ENCODE peak calls at places on chromosomes 1 and 21, in ten cellular contexts. One of them, this sample, is unnamed.

GRCh38 chr1:4176841-4177240 is 276.8 kb upstream of the C1orf174 start:
- DNase-seq in progenitor cell of endocrine pancreas: no peak
- DNase-seq in cerebellar cortex: no peak
- DNase-seq in activated T-cell treated with anti-CD3 and anti-CD28 coated beads, Interleukin-2, amount 50 U/mL, for 72 hours: no peak
- DNase-seq in activated T-helper 1 cell treated with Interleukin-2 at 50 U/mL for 16 hours: no peak
- DNase-seq in NCI-H69: no peak
- DNase-seq in T-helper 2 cell: no peak
- DNase-seq in type B pancreatic cell: peak; percentile 44
- DNase-seq in tibial artery: no peak
- DNase-seq in K562: no peak
- DNase-seq in this sample: no peak

GRCh38 chr1:3890389-3891328 is 9.4 kb downstream of the C1orf174 start:
- DNase-seq in K562: no peak
- DNase-seq in cerebellar cortex: no peak
- DNase-seq in T-helper 2 cell: no peak
- DNase-seq in activated T-helper 1 cell treated with Interleukin-2 at 50 U/mL for 16 hours: no peak
- DNase-seq in activated T-cell treated with anti-CD3 and anti-CD28 coated beads, Interleukin-2, amount 50 U/mL, for 72 hours: no peak
- DNase-seq in NCI-H69: no peak
- DNase-seq in progenitor cell of endocrine pancreas: no peak
- DNase-seq in tibial artery: no peak
- DNase-seq in type B pancreatic cell: no peak
- DNase-seq in this sample: no peak

GRCh38 chr1:111679541-111679940 is 59.7 kb downstream of the INKA2 start:
- DNase-seq in activated T-cell treated with anti-CD3 and anti-CD28 coated beads, Interleukin-2, amount 50 U/mL, for 72 hours: no peak
- DNase-seq in type B pancreatic cell: no peak
- DNase-seq in activated T-helper 1 cell treated with Interleukin-2 at 50 U/mL for 16 hours: no peak
- DNase-seq in progenitor cell of endocrine pancreas: no peak
- DNase-seq in T-helper 2 cell: no peak
- DNase-seq in cerebellar cortex: no peak
- DNase-seq in K562: no peak
- DNase-seq in tibial artery: no peak
- DNase-seq in NCI-H69: no peak
- DNase-seq in this sample: no peak

GRCh38 chr1:73801912-73802429 is 396.0 kb downstream of the LRRIQ3 start:
- DNase-seq in K562: no peak
- DNase-seq in type B pancreatic cell: no peak
- DNase-seq in activated T-cell treated with anti-CD3 and anti-CD28 coated beads, Interleukin-2, amount 50 U/mL, for 72 hours: no peak
- DNase-seq in progenitor cell of endocrine pancreas: no peak
- DNase-seq in NCI-H69: no peak
- DNase-seq in cerebellar cortex: no peak
- DNase-seq in T-helper 2 cell: no peak
- DNase-seq in activated T-helper 1 cell treated with Interleukin-2 at 50 U/mL for 16 hours: no peak
- DNase-seq in tibial artery: no peak
- DNase-seq in this sample: no peak

GRCh38 chr1:244084763-244085162 is 33.7 kb downstream of the ZBTB18 start:
- DNase-seq in progenitor cell of endocrine pancreas: no peak
- DNase-seq in K562: no peak
- DNase-seq in activated T-helper 1 cell treated with Interleukin-2 at 50 U/mL for 16 hours: no peak
- DNase-seq in NCI-H69: no peak
- DNase-seq in type B pancreatic cell: no peak
- DNase-seq in tibial artery: no peak
- DNase-seq in cerebellar cortex: no peak
- DNase-seq in activated T-cell treated with anti-CD3 and anti-CD28 coated beads, Interleukin-2, amount 50 U/mL, for 72 hours: no peak
- DNase-seq in T-helper 2 cell: no peak
- DNase-seq in this sample: no peak

GRCh38 chr1:167666416-167666815 is 36.4 kb downstream of the RCSD1 start:
- DNase-seq in K562: no peak
- DNase-seq in NCI-H69: no peak
- DNase-seq in progenitor cell of endocrine pancreas: no peak
- DNase-seq in type B pancreatic cell: no peak
- DNase-seq in activated T-helper 1 cell treated with Interleukin-2 at 50 U/mL for 16 hours: no peak
- DNase-seq in tibial artery: no peak
- DNase-seq in activated T-cell treated with anti-CD3 and anti-CD28 coated beads, Interleukin-2, amount 50 U/mL, for 72 hours: no peak
- DNase-seq in cerebellar cortex: no peak
- DNase-seq in T-helper 2 cell: no peak
- DNase-seq in this sample: no peak

GRCh38 chr1:155077346-155077745 is 1.3 kb upstream of the EFNA3 start:
- DNase-seq in cerebellar cortex: no peak
- DNase-seq in activated T-cell treated with anti-CD3 and anti-CD28 coated beads, Interleukin-2, amount 50 U/mL, for 72 hours: no peak
- DNase-seq in T-helper 2 cell: no peak
- DNase-seq in K562: peak; percentile 60
- DNase-seq in NCI-H69: no peak
- DNase-seq in tibial artery: no peak
- DNase-seq in progenitor cell of endocrine pancreas: no peak
- DNase-seq in type B pancreatic cell: no peak
- DNase-seq in activated T-helper 1 cell treated with Interleukin-2 at 50 U/mL for 16 hours: no peak
- DNase-seq in this sample: no peak

GRCh38 chr1:30888391-30888790 is 20.2 kb downstream of the SDC3 start:
- DNase-seq in activated T-cell treated with anti-CD3 and anti-CD28 coated beads, Interleukin-2, amount 50 U/mL, for 72 hours: no peak
- DNase-seq in cerebellar cortex: no peak
- DNase-seq in type B pancreatic cell: no peak
- DNase-seq in NCI-H69: no peak
- DNase-seq in progenitor cell of endocrine pancreas: no peak
- DNase-seq in tibial artery: peak; percentile 64
- DNase-seq in K562: no peak
- DNase-seq in activated T-helper 1 cell treated with Interleukin-2 at 50 U/mL for 16 hours: no peak
- DNase-seq in T-helper 2 cell: no peak
- DNase-seq in this sample: no peak

GRCh38 chr1:212610575-212610967 is 2.0 kb downstream of the ATF3 start:
- DNase-seq in K562: no peak
- DNase-seq in NCI-H69: no peak
- DNase-seq in tibial artery: no peak
- DNase-seq in type B pancreatic cell: no peak
- DNase-seq in activated T-helper 1 cell treated with Interleukin-2 at 50 U/mL for 16 hours: no peak
- DNase-seq in cerebellar cortex: no peak
- DNase-seq in activated T-cell treated with anti-CD3 and anti-CD28 coated beads, Interleukin-2, amount 50 U/mL, for 72 hours: no peak
- DNase-seq in T-helper 2 cell: no peak
- DNase-seq in progenitor cell of endocrine pancreas: no peak
- DNase-seq in this sample: no peak

GRCh38 chr1:36300526-36300925 is 5.6 kb upstream of the SH3D21 start:
- DNase-seq in progenitor cell of endocrine pancreas: no peak
- DNase-seq in tibial artery: no peak
- DNase-seq in T-helper 2 cell: no peak
- DNase-seq in cerebellar cortex: no peak
- DNase-seq in activated T-helper 1 cell treated with Interleukin-2 at 50 U/mL for 16 hours: no peak
- DNase-seq in type B pancreatic cell: no peak
- DNase-seq in activated T-cell treated with anti-CD3 and anti-CD28 coated beads, Interleukin-2, amount 50 U/mL, for 72 hours: peak; percentile 25
- DNase-seq in K562: no peak
- DNase-seq in NCI-H69: no peak
- DNase-seq in this sample: no peak

GRCh38 chr1:214248294-214249082 is 32.5 kb upstream of the SMYD2 start:
- DNase-seq in K562: no peak
- DNase-seq in activated T-helper 1 cell treated with Interleukin-2 at 50 U/mL for 16 hours: no peak
- DNase-seq in type B pancreatic cell: no peak
- DNase-seq in tibial artery: no peak
- DNase-seq in progenitor cell of endocrine pancreas: no peak
- DNase-seq in activated T-cell treated with anti-CD3 and anti-CD28 coated beads, Interleukin-2, amount 50 U/mL, for 72 hours: no peak
- DNase-seq in cerebellar cortex: no peak
- DNase-seq in NCI-H69: no peak
- DNase-seq in T-helper 2 cell: no peak
- DNase-seq in this sample: no peak

GRCh38 chr1:12031039-12031980 is 12.0 kb downstream of the MIIP start:
- DNase-seq in tibial artery: no peak
- DNase-seq in progenitor cell of endocrine pancreas: no peak
- DNase-seq in K562: peak; percentile 70
- DNase-seq in activated T-helper 1 cell treated with Interleukin-2 at 50 U/mL for 16 hours: no peak
- DNase-seq in T-helper 2 cell: no peak
- DNase-seq in activated T-cell treated with anti-CD3 and anti-CD28 coated beads, Interleukin-2, amount 50 U/mL, for 72 hours: peak; percentile 65
- DNase-seq in type B pancreatic cell: no peak
- DNase-seq in cerebellar cortex: peak; percentile 26
- DNase-seq in NCI-H69: no peak
- DNase-seq in this sample: no peak

GRCh38 chr1:11543796-11544195 is 64.8 kb downstream of the DISP3 start:
- DNase-seq in K562: no peak
- DNase-seq in NCI-H69: no peak
- DNase-seq in cerebellar cortex: no peak
- DNase-seq in type B pancreatic cell: no peak
- DNase-seq in T-helper 2 cell: no peak
- DNase-seq in activated T-helper 1 cell treated with Interleukin-2 at 50 U/mL for 16 hours: no peak
- DNase-seq in activated T-cell treated with anti-CD3 and anti-CD28 coated beads, Interleukin-2, amount 50 U/mL, for 72 hours: no peak
- DNase-seq in progenitor cell of endocrine pancreas: no peak
- DNase-seq in tibial artery: no peak
- DNase-seq in this sample: no peak

GRCh38 chr1:48898894-48899293 is 122.2 kb upstream of the BEND5 start:
- DNase-seq in type B pancreatic cell: no peak
- DNase-seq in cerebellar cortex: no peak
- DNase-seq in K562: no peak
- DNase-seq in T-helper 2 cell: no peak
- DNase-seq in progenitor cell of endocrine pancreas: no peak
- DNase-seq in activated T-helper 1 cell treated with Interleukin-2 at 50 U/mL for 16 hours: no peak
- DNase-seq in NCI-H69: no peak
- DNase-seq in tibial artery: no peak
- DNase-seq in activated T-cell treated with anti-CD3 and anti-CD28 coated beads, Interleukin-2, amount 50 U/mL, for 72 hours: no peak
- DNase-seq in this sample: no peak

GRCh38 chr1:226980122-226980551 is 40.0 kb downstream of the COQ8A start:
- DNase-seq in type B pancreatic cell: peak; percentile 62
- DNase-seq in activated T-helper 1 cell treated with Interleukin-2 at 50 U/mL for 16 hours: no peak
- DNase-seq in cerebellar cortex: no peak
- DNase-seq in activated T-cell treated with anti-CD3 and anti-CD28 coated beads, Interleukin-2, amount 50 U/mL, for 72 hours: no peak
- DNase-seq in T-helper 2 cell: no peak
- DNase-seq in tibial artery: no peak
- DNase-seq in progenitor cell of endocrine pancreas: no peak
- DNase-seq in K562: no peak
- DNase-seq in NCI-H69: no peak
- DNase-seq in this sample: no peak

GRCh38 chr1:6157528-6158174 is 22.5 kb downstream of the CHD5 start:
- DNase-seq in progenitor cell of endocrine pancreas: no peak
- DNase-seq in T-helper 2 cell: no peak
- DNase-seq in K562: peak; percentile 62
- DNase-seq in activated T-cell treated with anti-CD3 and anti-CD28 coated beads, Interleukin-2, amount 50 U/mL, for 72 hours: peak; percentile 32
- DNase-seq in type B pancreatic cell: no peak
- DNase-seq in cerebellar cortex: no peak
- DNase-seq in tibial artery: no peak
- DNase-seq in NCI-H69: peak; percentile 89
- DNase-seq in activated T-helper 1 cell treated with Interleukin-2 at 50 U/mL for 16 hours: no peak
- DNase-seq in this sample: no peak

GRCh38 chr21:42513985-42514882 is 582 bp downstream of the SLC37A1 start:
- DNase-seq in K562: peak; percentile 51
- DNase-seq in activated T-cell treated with anti-CD3 and anti-CD28 coated beads, Interleukin-2, amount 50 U/mL, for 72 hours: peak; percentile 75
- DNase-seq in activated T-helper 1 cell treated with Interleukin-2 at 50 U/mL for 16 hours: peak; percentile 36
- DNase-seq in T-helper 2 cell: no peak
- DNase-seq in tibial artery: peak; percentile 42
- DNase-seq in progenitor cell of endocrine pancreas: peak; percentile 41
- DNase-seq in NCI-H69: peak; percentile 67
- DNase-seq in type B pancreatic cell: no peak
- DNase-seq in cerebellar cortex: no peak
- DNase-seq in this sample: peak; percentile 73

GRCh38 chr1:14724234-14724633 is 125.7 kb downstream of the KAZN start:
- DNase-seq in activated T-cell treated with anti-CD3 and anti-CD28 coated beads, Interleukin-2, amount 50 U/mL, for 72 hours: no peak
- DNase-seq in tibial artery: no peak
- DNase-seq in activated T-helper 1 cell treated with Interleukin-2 at 50 U/mL for 16 hours: no peak
- DNase-seq in NCI-H69: peak; percentile 26
- DNase-seq in type B pancreatic cell: no peak
- DNase-seq in cerebellar cortex: no peak
- DNase-seq in K562: no peak
- DNase-seq in T-helper 2 cell: no peak
- DNase-seq in progenitor cell of endocrine pancreas: no peak
- DNase-seq in this sample: no peak

GRCh38 chr1:228037401-228038386 is 30.9 kb downstream of the WNT3A start:
- DNase-seq in cerebellar cortex: no peak
- DNase-seq in NCI-H69: no peak
- DNase-seq in tibial artery: no peak
- DNase-seq in activated T-helper 1 cell treated with Interleukin-2 at 50 U/mL for 16 hours: no peak
- DNase-seq in type B pancreatic cell: peak; percentile 74
- DNase-seq in activated T-cell treated with anti-CD3 and anti-CD28 coated beads, Interleukin-2, amount 50 U/mL, for 72 hours: peak; percentile 53
- DNase-seq in T-helper 2 cell: no peak
- DNase-seq in K562: no peak
- DNase-seq in progenitor cell of endocrine pancreas: no peak
- DNase-seq in this sample: no peak

GRCh38 chr1:44405041-44405803 is at the start of gene RNF220:
- DNase-seq in K562: no peak
- DNase-seq in cerebellar cortex: peak; percentile 65
- DNase-seq in tibial artery: peak; percentile 53
- DNase-seq in activated T-helper 1 cell treated with Interleukin-2 at 50 U/mL for 16 hours: no peak
- DNase-seq in activated T-cell treated with anti-CD3 and anti-CD28 coated beads, Interleukin-2, amount 50 U/mL, for 72 hours: peak; percentile 51
- DNase-seq in type B pancreatic cell: peak; percentile 77
- DNase-seq in T-helper 2 cell: no peak
- DNase-seq in NCI-H69: peak; percentile 86
- DNase-seq in progenitor cell of endocrine pancreas: peak; percentile 38
- DNase-seq in this sample: peak; percentile 34